ENCODE peak calls at places on chromosomes 4 and X, in six cellular contexts. F is activated CD8-positive, alpha-beta memory T cell treated with anti-CD3 and anti-CD28 coated beads for 48 hours; Z is DMS79 treated with DMSO at 0.1 percent for 48 hours; E is AG10803; S is HFF-Myc; X is T-helper 17 cell. T is an unnamed sample.

GRCh38 chrX:19448077-19448476 is 67.2 kb downstream of the MAP3K15 start:
- DNase-seq in S (no peak), F (no peak), Z (no peak), E (no peak), X (no peak), T (no peak)

GRCh38 chr4:56321246-56321645 is 66.0 kb downstream of the AASDH start:
- DNase-seq in X (no peak), S (no peak), Z (no peak), F (no peak), E (no peak), T (no peak)

GRCh38 chrX:2692221-2693122 is 1.4 kb downstream of the CD99 start:
- DNase-seq in E (peak), F (no peak), S (no peak), X (no peak), Z (no peak), T (no peak)

GRCh38 chrX:106742193-106742592 is 15.7 kb downstream of the RNF128 start:
- DNase-seq in F (no peak), X (no peak), Z (no peak), S (no peak), E (no peak), T (no peak)

GRCh38 chr4:165489786-165490185 is 111.0 kb downstream of the CPE start:
- DNase-seq in Z (no peak), S (no peak), F (no peak), E (peak), X (no peak), T (no peak)

GRCh38 chr4:41189669-41190068 is 24.7 kb downstream of the APBB2 start:
- DNase-seq in S (no peak), E (no peak), Z (no peak), F (no peak), X (no peak), T (no peak)

GRCh38 chr4:147362868-147363440 is 117.9 kb upstream of the EDNRA start:
- DNase-seq in E (peak), X (no peak), Z (no peak), F (no peak), S (no peak), T (peak)

GRCh38 chr4:123488916-123489315 is 92.3 kb downstream of the SPRY1 start:
- DNase-seq in F (no peak), X (no peak), E (peak), Z (no peak), S (no peak), T (no peak)

GRCh38 chrX:150844016-150844415 is 54.5 kb downstream of the CD99L2 start:
- DNase-seq in E (no peak), X (no peak), Z (no peak), F (no peak), S (no peak), T (no peak)

GRCh38 chr4:3491681-3492405 is 28.7 kb downstream of the DOK7 start:
- DNase-seq in F (no peak), Z (no peak), E (peak), X (no peak), S (peak), T (no peak)

GRCh38 chrX:129781134-129782014 is 1.6 kb downstream of the SASH3 start:
- DNase-seq in X (peak), F (peak), S (no peak), E (no peak), Z (no peak), T (no peak)

GRCh38 chrX:118074086-118074485 is 42.5 kb downstream of the KLHL13 start:
- DNase-seq in S (no peak), Z (no peak), F (no peak), E (no peak), X (no peak), T (no peak)

GRCh38 chrX:68978211-68978780 is 149.5 kb downstream of the EFNB1 start:
- DNase-seq in F (no peak), E (peak), Z (no peak), S (no peak), X (no peak), T (no peak)

GRCh38 chr4:1511441-1512041 is 105.3 kb upstream of the NKX1-1 start:
- DNase-seq in F (no peak), E (peak), Z (no peak), S (no peak), X (no peak), T (peak)

GRCh38 chr4:4507923-4508322 is 33.9 kb downstream of the STX18 start:
- DNase-seq in X (no peak), Z (no peak), S (no peak), E (no peak), F (no peak), T (no peak)

T was measured in NCI-H1930.